ENCODE peak calls at places on chromosomes 13 and 19, in four cellular contexts. One of them, this sample, is unnamed.

GRCh38 chr13:31105020-31105800 is 56.5 kb downstream of the HSPH1 start:
- DNase-seq in IMR-90: peak; percentile 26
- DNase-seq in neuronal stem cell: no peak
- DNase-seq in mesenchymal stem cell: no peak
- DNase-seq in this sample: no peak

GRCh38 chr19:32363175-32363574 is 17.8 kb downstream of the ZNF507 start:
- DNase-seq in mesenchymal stem cell: peak; percentile 79
- DNase-seq in neuronal stem cell: no peak
- DNase-seq in IMR-90: peak; percentile 45
- DNase-seq in this sample: no peak

GRCh38 chr13:94416454-94417080 is 62.9 kb downstream of the DCT start:
- DNase-seq in mesenchymal stem cell: peak; percentile 33
- DNase-seq in IMR-90: peak; percentile 24
- DNase-seq in neuronal stem cell: peak; percentile 40
- DNase-seq in this sample: peak; percentile 84

GRCh38 chr19:52823676-52824075 is 2.2 kb upstream of the ZNF28 start:
- DNase-seq in neuronal stem cell: no peak
- DNase-seq in mesenchymal stem cell: no peak
- DNase-seq in IMR-90: no peak
- DNase-seq in this sample: no peak

GRCh38 chr19:48481191-48481500 is 12.0 kb downstream of the CYTH2 start:
- DNase-seq in IMR-90: peak; percentile 30
- DNase-seq in mesenchymal stem cell: no peak
- DNase-seq in neuronal stem cell: no peak
- DNase-seq in this sample: no peak

GRCh38 chr19:38615007-38615581 is 2.7 kb downstream of the MAP4K1 start:
- DNase-seq in mesenchymal stem cell: no peak
- DNase-seq in neuronal stem cell: no peak
- DNase-seq in IMR-90: no peak
- DNase-seq in this sample: no peak

GRCh38 chr13:112815871-112816270 is 126.0 kb downstream of the ATP11A start:
- DNase-seq in IMR-90: no peak
- DNase-seq in mesenchymal stem cell: no peak
- DNase-seq in neuronal stem cell: no peak
- DNase-seq in this sample: no peak

GRCh38 chr13:39789451-39789850 is 134.0 kb downstream of the COG6 start:
- DNase-seq in neuronal stem cell: no peak
- DNase-seq in mesenchymal stem cell: no peak
- DNase-seq in IMR-90: no peak
- DNase-seq in this sample: no peak

GRCh38 chr19:13794388-13794751 is 873 bp upstream of the ZSWIM4 start:
- DNase-seq in mesenchymal stem cell: peak; percentile 94
- DNase-seq in IMR-90: peak; percentile 96
- DNase-seq in neuronal stem cell: no peak
- DNase-seq in this sample: no peak

GRCh38 chr13:111175372-111175771 is 60.3 kb downstream of the ARHGEF7 start:
- DNase-seq in mesenchymal stem cell: no peak
- DNase-seq in IMR-90: no peak
- DNase-seq in neuronal stem cell: no peak
- DNase-seq in this sample: no peak

GRCh38 chr13:109989686-109990085 is 203.3 kb upstream of the IRS2 start:
- DNase-seq in mesenchymal stem cell: peak; percentile 33
- DNase-seq in IMR-90: peak; percentile 72
- DNase-seq in neuronal stem cell: no peak
- DNase-seq in this sample: no peak

GRCh38 chr13:39385621-39386231 is 217.3 kb downstream of the LHFPL6 start:
- DNase-seq in IMR-90: peak; percentile 15
- DNase-seq in mesenchymal stem cell: no peak
- DNase-seq in neuronal stem cell: peak; percentile 36
- DNase-seq in this sample: peak; percentile 47

GRCh38 chr19:57708641-57709354 is at the start of gene ZNF154:
- DNase-seq in neuronal stem cell: peak; percentile 77
- DNase-seq in mesenchymal stem cell: peak; percentile 86
- DNase-seq in IMR-90: peak; percentile 67
- DNase-seq in this sample: peak; percentile 91

GRCh38 chr13:74316531-74316930 is 182.3 kb upstream of the KLF12 start:
- DNase-seq in neuronal stem cell: no peak
- DNase-seq in mesenchymal stem cell: peak; percentile 11
- DNase-seq in IMR-90: peak; percentile 1
- DNase-seq in this sample: no peak

GRCh38 chr13:51797664-51798488 is 6.1 kb downstream of the DHRS12 start:
- DNase-seq in mesenchymal stem cell: peak; percentile 58
- DNase-seq in neuronal stem cell: peak; percentile 41
- DNase-seq in IMR-90: peak; percentile 69
- DNase-seq in this sample: peak; percentile 83

GRCh38 chr13:85582890-85583289 is 216.3 kb downstream of the SLITRK6 start:
- DNase-seq in IMR-90: peak; percentile 28
- DNase-seq in neuronal stem cell: no peak
- DNase-seq in mesenchymal stem cell: no peak
- DNase-seq in this sample: no peak

GRCh38 chr13:109655206-109655600 is 131.2 kb downstream of the IRS2 start:
- DNase-seq in mesenchymal stem cell: peak; percentile 23
- DNase-seq in IMR-90: no peak
- DNase-seq in neuronal stem cell: no peak
- DNase-seq in this sample: no peak

GRCh38 chr19:54229146-54229545 is 6.3 kb upstream of the LILRB3 start:
- DNase-seq in mesenchymal stem cell: no peak
- DNase-seq in neuronal stem cell: no peak
- DNase-seq in IMR-90: no peak
- DNase-seq in this sample: no peak

GRCh38 chr13:106038752-106039151 is 496.7 kb downstream of the EFNB2 start:
- DNase-seq in IMR-90: peak; percentile 90
- DNase-seq in mesenchymal stem cell: peak; percentile 83
- DNase-seq in neuronal stem cell: no peak
- DNase-seq in this sample: no peak

GRCh38 chr19:46972301-46972700 is 47.3 kb upstream of the NPAS1 start:
- DNase-seq in IMR-90: no peak
- DNase-seq in mesenchymal stem cell: peak; percentile 75
- DNase-seq in neuronal stem cell: no peak
- DNase-seq in this sample: no peak

GRCh38 chr13:85543144-85543543 is 256.1 kb downstream of the SLITRK6 start:
- DNase-seq in neuronal stem cell: no peak
- DNase-seq in mesenchymal stem cell: no peak
- DNase-seq in IMR-90: no peak
- DNase-seq in this sample: no peak

GRCh38 chr19:17260842-17261325 is 3.7 kb downstream of the USHBP1 start:
- DNase-seq in mesenchymal stem cell: peak; percentile 71
- DNase-seq in IMR-90: peak; percentile 64
- DNase-seq in neuronal stem cell: peak; percentile 58
- DNase-seq in this sample: peak; percentile 96

GRCh38 chr19:3336680-3337523 is 29.5 kb upstream of the NFIC start:
- DNase-seq in mesenchymal stem cell: peak; percentile 85
- DNase-seq in IMR-90: peak; percentile 48
- DNase-seq in neuronal stem cell: no peak
- DNase-seq in this sample: no peak

GRCh38 chr19:30215248-30215647 is 156.9 kb upstream of the ZNF536 start:
- DNase-seq in mesenchymal stem cell: no peak
- DNase-seq in neuronal stem cell: no peak
- DNase-seq in IMR-90: no peak
- DNase-seq in this sample: no peak

GRCh38 chr13:49113526-49114286 is 106.4 kb upstream of the MLNR start:
- DNase-seq in IMR-90: peak; percentile 82
- DNase-seq in mesenchymal stem cell: peak; percentile 37
- DNase-seq in neuronal stem cell: no peak
- DNase-seq in this sample: no peak

GRCh38 chr13:51687928-51688714 is 103.9 kb downstream of the WDFY2 start:
- DNase-seq in neuronal stem cell: no peak
- DNase-seq in IMR-90: no peak
- DNase-seq in mesenchymal stem cell: no peak
- DNase-seq in this sample: no peak

GRCh38 chr13:25654332-25654731 is 282.6 kb downstream of the ATP8A2 start:
- DNase-seq in neuronal stem cell: no peak
- DNase-seq in IMR-90: no peak
- DNase-seq in mesenchymal stem cell: no peak
- DNase-seq in this sample: no peak

GRCh38 chr13:100440756-100441421 is 147.7 kb downstream of the GGACT start:
- DNase-seq in neuronal stem cell: no peak
- DNase-seq in IMR-90: peak; percentile 75
- DNase-seq in mesenchymal stem cell: peak; percentile 41
- DNase-seq in this sample: no peak

GRCh38 chr13:42760949-42761348 is 20.4 kb upstream of the FAM216B start:
- DNase-seq in neuronal stem cell: no peak
- DNase-seq in IMR-90: peak; percentile 70
- DNase-seq in mesenchymal stem cell: no peak
- DNase-seq in this sample: no peak

GRCh38 chr13:46288570-46289259 is 77.0 kb downstream of the LRRC63 start:
- DNase-seq in mesenchymal stem cell: peak; percentile 64
- DNase-seq in neuronal stem cell: peak; percentile 24
- DNase-seq in IMR-90: peak; percentile 22
- DNase-seq in this sample: no peak

GRCh38 chr19:42762782-42763181 is 2.7 kb downstream of the PSG8 start:
- DNase-seq in neuronal stem cell: no peak
- DNase-seq in IMR-90: no peak
- DNase-seq in mesenchymal stem cell: no peak
- DNase-seq in this sample: no peak

GRCh38 chr19:10270180-10270615 is 722 bp upstream of the ICAM1 start:
- DNase-seq in neuronal stem cell: no peak
- DNase-seq in IMR-90: no peak
- DNase-seq in mesenchymal stem cell: peak; percentile 46
- DNase-seq in this sample: peak; percentile 33

GRCh38 chr19:41993612-41994483 is at the start of gene ATP1A3:
- DNase-seq in neuronal stem cell: peak; percentile 65
- DNase-seq in IMR-90: peak; percentile 21
- DNase-seq in mesenchymal stem cell: peak; percentile 33
- DNase-seq in this sample: peak; percentile 79

GRCh38 chr13:91212229-91212628 is 135.3 kb upstream of the MIR17HG start:
- DNase-seq in mesenchymal stem cell: no peak
- DNase-seq in neuronal stem cell: no peak
- DNase-seq in IMR-90: no peak
- DNase-seq in this sample: no peak

GRCh38 chr13:92433386-92433785 is 793.2 kb upstream of the GPC6 start:
- DNase-seq in mesenchymal stem cell: no peak
- DNase-seq in neuronal stem cell: no peak
- DNase-seq in IMR-90: no peak
- DNase-seq in this sample: no peak

GRCh38 chr19:49057636-49058234 is at the start of gene CGB7:
- DNase-seq in IMR-90: peak; percentile 35
- DNase-seq in mesenchymal stem cell: peak; percentile 66
- DNase-seq in neuronal stem cell: peak; percentile 64
- DNase-seq in this sample: peak; percentile 83

GRCh38 chr19:4583961-4584669 is 24.6 kb upstream of the SEMA6B start:
- DNase-seq in neuronal stem cell: peak; percentile 71
- DNase-seq in mesenchymal stem cell: peak; percentile 47
- DNase-seq in IMR-90: no peak
- DNase-seq in this sample: peak; percentile 67
- H3K18ac ChIP-seq in neuronal stem cell: peak overlapping the region; percentile 98
- H3K18ac ChIP-seq in mesenchymal stem cell: peak overlapping the region; percentile 92
- H3K18ac ChIP-seq in IMR-90: no peak overlapping the region
- H3K18ac ChIP-seq in this sample: no peak overlapping the region

GRCh38 chr13:50188696-50189095 is 173.5 kb downstream of the KCNRG start:
- DNase-seq in mesenchymal stem cell: no peak
- DNase-seq in neuronal stem cell: no peak
- DNase-seq in IMR-90: no peak
- DNase-seq in this sample: no peak
- H2AFZ ChIP-seq in mesenchymal stem cell: no peak overlapping the region
- H2AFZ ChIP-seq in neuronal stem cell: no peak overlapping the region
- H2AFZ ChIP-seq in IMR-90: no peak overlapping the region
- H2AFZ ChIP-seq in this sample: no peak overlapping the region

GRCh38 chr19:28168557-28168956 is 1044.4 kb downstream of the UQCRFS1 start:
- DNase-seq in neuronal stem cell: peak; percentile 21
- DNase-seq in IMR-90: no peak
- DNase-seq in mesenchymal stem cell: no peak
- DNase-seq in this sample: peak; percentile 80
- H3K18ac ChIP-seq in neuronal stem cell: no peak overlapping the region
- H3K18ac ChIP-seq in IMR-90: no peak overlapping the region
- H3K18ac ChIP-seq in mesenchymal stem cell: no peak overlapping the region
- H3K18ac ChIP-seq in this sample: no peak overlapping the region

GRCh38 chr19:35531291-35531690 is 2.0 kb upstream of the GAPDHS start:
- DNase-seq in mesenchymal stem cell: no peak
- DNase-seq in IMR-90: no peak
- DNase-seq in neuronal stem cell: no peak
- DNase-seq in this sample: no peak

GRCh38 chr19:35533822-35534521 is 716 bp downstream of the GAPDHS start:
- DNase-seq in IMR-90: peak; percentile 57
- DNase-seq in mesenchymal stem cell: peak; percentile 40
- DNase-seq in neuronal stem cell: no peak
- DNase-seq in this sample: peak; percentile 71

GRCh38 chr19:35534803-35535480 is 1.7 kb downstream of the GAPDHS start:
- DNase-seq in neuronal stem cell: no peak
- DNase-seq in mesenchymal stem cell: no peak
- DNase-seq in IMR-90: no peak
- DNase-seq in this sample: no peak

GRCh38 chr19:35529241-35530218 is 1.4 kb upstream of the SBSN start:
- DNase-seq in mesenchymal stem cell: no peak
- DNase-seq in neuronal stem cell: no peak
- DNase-seq in IMR-90: no peak
- DNase-seq in this sample: no peak

DNA sequence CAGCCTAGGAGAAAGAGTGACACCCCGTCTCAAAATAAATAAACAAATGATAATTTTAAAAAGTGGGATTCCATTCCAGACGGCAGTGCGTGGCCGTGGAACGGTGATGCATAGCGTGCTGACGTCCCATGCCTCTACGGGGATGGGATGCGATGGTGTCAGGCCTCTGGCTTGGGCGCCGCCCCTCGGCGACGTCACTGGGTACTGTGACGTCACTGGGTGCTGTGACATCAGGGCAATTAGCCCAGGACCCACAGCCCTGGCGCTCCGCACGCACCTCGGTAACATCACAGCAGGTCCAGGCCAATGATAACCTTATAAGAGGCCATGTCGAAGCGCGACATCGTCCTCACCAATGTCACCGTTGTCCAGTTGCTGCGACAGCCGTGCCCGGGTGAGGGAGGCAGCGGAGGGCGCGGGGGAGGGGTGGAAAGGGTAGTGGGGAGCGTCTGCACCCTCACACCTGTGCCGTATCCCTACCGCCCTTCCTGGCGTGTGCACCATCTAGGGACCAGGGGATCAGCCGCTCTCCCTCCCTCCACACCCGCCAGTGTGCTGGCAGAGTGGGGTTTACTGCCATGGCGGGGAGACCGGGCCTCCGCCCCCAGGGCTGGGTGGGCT is at the start of gene GAPDHS:
- DNase-seq in IMR-90: peak; percentile 43
- DNase-seq in mesenchymal stem cell: no peak
- DNase-seq in neuronal stem cell: no peak
- DNase-seq in this sample: no peak
- H2AFZ ChIP-seq in IMR-90: peak within 1 kb of the TSS; percentile 86
- H2AFZ ChIP-seq in mesenchymal stem cell: no peak within 1 kb of the TSS
- H2AFZ ChIP-seq in neuronal stem cell: peak within 1 kb of the TSS; percentile 65
- H2AFZ ChIP-seq in this sample: no peak within 1 kb of the TSS

This sample was measured in H9.